ENCODE peak calls at places on chromosomes 6 and 20, in seven cellular contexts. X, E, V, Q, M, R and P are unnamed samples.

GRCh38 chr6:32410906-32411305 is 3.9 kb upstream of the BTNL2 start:
- DNase-seq in E (no peak), X (no peak), R (no peak), V (no peak), Q (no peak), M (no peak), P (no peak)

GRCh38 chr20:35771367-35771688 is 487 bp upstream of the PHF20 start:
- DNase-seq in X (no peak), M (no peak), E (no peak), R (no peak), V (no peak), Q (no peak), P (no peak)

GRCh38 chr20:30168025-30168799 is 1089.3 kb upstream of the DEFB115 start:
- DNase-seq in Q (no peak), V (peak; percentile 11), X (peak; percentile 43), R (peak; percentile 59), M (no peak), E (peak; percentile 45), P (peak; percentile 0)

GRCh38 chr6:66496659-66497058 is 789.6 kb upstream of the EYS start:
- DNase-seq in X (no peak), V (no peak), M (peak; percentile 10), E (no peak), R (no peak), Q (no peak), P (no peak)

GRCh38 chr20:32067234-32067821 is 15.3 kb downstream of the HCK start:
- DNase-seq in X (no peak), R (no peak), E (no peak), V (no peak), Q (no peak), M (peak; percentile 43), P (peak; percentile 52)

GRCh38 chr6:43846556-43846955 is 76.5 kb downstream of the VEGFA start:
- DNase-seq in Q (no peak), V (no peak), X (no peak), E (no peak), R (no peak), M (no peak), P (peak; percentile 57)

GRCh38 chr6:134642217-134642616 is 307.7 kb downstream of the ALDH8A1 start:
- DNase-seq in Q (no peak), V (no peak), M (peak; percentile 45), X (no peak), R (no peak), E (no peak), P (peak; percentile 91)

GRCh38 chr6:127951172-127951995 is 50.5 kb upstream of the THEMIS start:
- DNase-seq in Q (no peak), E (no peak), V (no peak), M (no peak), X (no peak), R (no peak), P (no peak)

GRCh38 chr20:44217342-44218092 is 6.9 kb upstream of the OSER1 start:
- DNase-seq in Q (peak; percentile 85), X (peak; percentile 52), R (no peak), M (peak; percentile 80), E (peak; percentile 79), V (peak; percentile 69), P (peak; percentile 67)

GRCh38 chr6:27503436-27504030 is 30.6 kb upstream of the ZNF184 start:
- DNase-seq in E (no peak), Q (peak; percentile 53), R (peak; percentile 78), V (peak; percentile 83), X (peak; percentile 64), M (peak; percentile 84), P (peak; percentile 84)

GRCh38 chr6:15038013-15038791 is 207.7 kb upstream of the JARID2 start:
- DNase-seq in E (no peak), Q (no peak), M (no peak), X (no peak), R (no peak), V (no peak), P (no peak)

GRCh38 chr6:142756215-142756630 is 188.8 kb downstream of the HIVEP2 start:
- DNase-seq in R (no peak), X (no peak), Q (no peak), V (no peak), E (no peak), M (peak; percentile 48), P (no peak)

GRCh38 chr20:37911838-37912273 is 8.9 kb downstream of the VSTM2L start:
- DNase-seq in E (no peak), Q (peak; percentile 30), V (no peak), M (peak; percentile 51), X (no peak), R (no peak), P (peak; percentile 49)

GRCh38 chr6:16249971-16250370 is 11.6 kb downstream of the GMPR start:
- DNase-seq in M (no peak), E (no peak), Q (no peak), V (no peak), X (no peak), R (peak; percentile 23), P (no peak)

GRCh38 chr6:157438611-157439109 is 57.7 kb downstream of the ZDHHC14 start:
- DNase-seq in X (no peak), R (no peak), M (peak; percentile 68), E (no peak), V (no peak), Q (no peak), P (peak; percentile 22)

GRCh38 chr6:100175814-100176275 is 181.8 kb upstream of the MCHR2 start:
- DNase-seq in M (peak; percentile 91), V (no peak), Q (no peak), X (no peak), E (no peak), R (no peak), P (peak; percentile 86)

GRCh38 chr6:137473651-137474050 is 20.5 kb downstream of the OLIG3 start:
- DNase-seq in Q (no peak), M (no peak), X (no peak), R (no peak), V (no peak), E (no peak), P (no peak)

GRCh38 chr6:35665573-35665972 is 23.1 kb downstream of the FKBP5 start:
- DNase-seq in E (no peak), X (no peak), R (no peak), V (no peak), M (no peak), Q (no peak), P (no peak)

GRCh38 chr6:35668096-35668495 is 20.6 kb downstream of the FKBP5 start:
- DNase-seq in Q (no peak), E (no peak), V (no peak), R (no peak), X (no peak), M (no peak), P (no peak)

GRCh38 chr6:35664945-35665344 is 23.8 kb downstream of the FKBP5 start:
- DNase-seq in R (no peak), M (peak; percentile 34), Q (no peak), X (no peak), V (no peak), E (no peak), P (no peak)

GRCh38 chr6:35669441-35669776 is 19.3 kb downstream of the FKBP5 start:
- DNase-seq in V (no peak), X (no peak), R (no peak), Q (no peak), M (peak; percentile 69), E (no peak), P (peak; percentile 65)

GRCh38 chr6:35668708-35669440 is 19.8 kb downstream of the FKBP5 start:
- DNase-seq in X (no peak), E (no peak), V (no peak), R (no peak), M (peak; percentile 73), Q (no peak), P (peak; percentile 62)
- H3K4me3 ChIP-seq in X (no peak overlapping the region), E (no peak overlapping the region), V (peak overlapping the region; percentile 26), R (no peak overlapping the region), M (peak overlapping the region; percentile 2), Q (no peak overlapping the region), P (peak overlapping the region; percentile 16)

DNA sequence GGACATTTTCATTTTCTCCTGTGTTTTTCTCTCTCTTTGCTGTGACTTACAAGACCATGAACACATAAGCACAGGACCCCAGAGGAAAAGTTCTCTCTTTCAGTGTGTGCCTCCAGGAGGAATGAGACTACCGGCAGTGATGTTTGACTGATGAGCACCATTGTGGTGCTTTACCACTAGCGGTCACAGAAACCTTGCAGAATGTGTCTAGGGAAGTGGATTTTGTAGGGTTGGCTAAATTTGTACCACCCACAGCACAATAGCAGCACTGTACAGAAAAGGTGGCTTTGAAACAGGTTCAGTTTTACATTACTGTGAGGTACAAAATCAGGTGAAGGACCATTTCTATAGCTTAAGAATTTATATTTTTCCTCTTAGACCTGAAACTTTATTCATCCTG is 301.9 kb upstream of the SUPT3H start:
- DNase-seq in V (no peak), X (no peak), M (no peak), R (no peak), E (no peak), Q (no peak), P (no peak)
- TF ChIP-seq CTCF in V (no peak), X (no peak), M (no peak), R (no peak), E (no peak), Q (no peak), P (no peak)

GRCh38 chr6:52992980-52993379 is 2.1 kb downstream of the GSTA4 start:
- DNase-seq in X (no peak), Q (no peak), E (no peak), R (no peak), M (peak; percentile 63), V (no peak), P (peak; percentile 65)
- H3K4me3 ChIP-seq in X (no peak overlapping the region), Q (no peak overlapping the region), E (peak overlapping the region; percentile 71), R (no peak overlapping the region), M (peak overlapping the region; percentile 81), V (no peak overlapping the region), P (no peak overlapping the region)

DNA sequence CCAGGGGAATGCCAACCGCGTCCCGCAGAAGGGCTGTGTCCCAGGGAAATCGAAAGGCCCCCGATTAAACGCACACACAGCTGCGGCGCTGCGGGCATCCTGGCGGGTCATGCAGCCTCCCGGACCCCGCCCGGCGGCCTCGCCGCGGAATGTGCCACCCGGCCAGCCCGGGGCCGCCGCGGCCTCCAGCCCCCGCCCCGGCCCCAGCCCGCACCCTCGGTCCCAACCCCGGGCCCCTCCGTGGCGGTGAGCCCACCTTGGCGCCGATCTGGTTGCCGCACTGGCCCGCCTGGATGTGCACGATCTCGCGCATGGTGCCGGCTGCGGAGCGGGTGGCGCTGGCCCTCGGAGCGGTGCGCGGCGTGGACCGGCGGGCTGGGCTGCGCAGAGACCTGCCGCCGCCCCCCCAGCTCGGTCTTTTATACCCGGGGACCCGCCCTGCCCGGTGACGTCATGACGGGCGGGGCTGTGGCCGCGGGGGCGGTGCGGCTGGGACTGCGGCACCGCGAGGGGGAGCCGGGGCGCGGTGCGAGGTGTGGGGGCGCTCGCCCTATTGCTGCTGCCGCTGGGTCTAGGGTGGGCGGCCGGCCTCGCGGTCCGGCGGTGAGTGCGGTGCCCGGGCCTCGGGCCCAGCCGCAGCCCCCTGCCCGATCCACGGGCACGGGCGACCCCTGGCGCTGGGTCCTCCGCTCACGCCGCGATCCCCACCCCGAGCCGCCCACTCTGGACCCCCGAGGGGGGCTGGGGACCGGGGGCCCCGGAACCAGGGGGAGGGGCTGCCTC is at the start of gene TUBB2A:
- DNase-seq in X (peak; percentile 90), Q (peak; percentile 86), V (peak; percentile 94), M (peak; percentile 83), R (peak; percentile 91), E (peak; percentile 86), P (peak; percentile 84)
- TF ChIP-seq CTCF in X (no peak), Q (peak; percentile 62), V (peak; percentile 65), M (no peak), R (peak; percentile 48), E (peak; percentile 63), P (peak; percentile 18)

GRCh38 chr6:28803337-28803709 is 120.5 kb downstream of the TRIM27 start:
- DNase-seq in V (no peak), R (no peak), Q (no peak), M (no peak), X (no peak), E (no peak), P (no peak)
- H3K4me3 ChIP-seq in V (no peak overlapping the region), R (no peak overlapping the region), Q (no peak overlapping the region), M (no peak overlapping the region), X (no peak overlapping the region), E (no peak overlapping the region), P (no peak overlapping the region)

GRCh38 chr6:166412156-166412910 is 29.6 kb upstream of the MPC1 start:
- DNase-seq in R (peak; percentile 55), M (no peak), X (no peak), Q (no peak), E (no peak), V (no peak), P (no peak)
- TF ChIP-seq CTCF in R (no peak), M (no peak), X (no peak), Q (no peak), E (no peak), V (no peak), P (no peak)